ENCODE peak calls at places on chromosome 2, in eight cellular contexts. Q, C, V, N, A, L, X and H are unnamed samples.
A peak's percentile ranks its signal among the peaks of the same experiment; 100 is the strongest.

GRCh38 chr2:29174937-29175336 is 59.7 kb downstream of the CLIP4 start:
- DNase-seq in A (no peak), Q (no peak), N (no peak), X (no peak), V (no peak), L (no peak), C (no peak), H (no peak)

GRCh38 chr2:206452750-206453149 is 9.4 kb downstream of the ADAM23 start:
- DNase-seq in A (no peak), X (peak; percentile 56), Q (no peak), V (no peak), N (peak; percentile 2), C (no peak), L (no peak), H (no peak)

GRCh38 chr2:65031341-65032015 is 24.7 kb upstream of the CEP68 start:
- DNase-seq in N (peak; percentile 29), Q (peak; percentile 50), V (peak; percentile 72), X (no peak), A (no peak), L (no peak), C (no peak), H (no peak)

GRCh38 chr2:8000861-8001260 is 681.0 kb upstream of the ID2 start:
- DNase-seq in C (peak; percentile 12), L (no peak), X (no peak), Q (no peak), A (no peak), N (peak; percentile 7), V (no peak), H (no peak)

GRCh38 chr2:8120979-8121825 is 560.7 kb upstream of the ID2 start:
- DNase-seq in C (no peak), X (peak; percentile 22), A (no peak), L (no peak), Q (no peak), V (no peak), N (peak; percentile 69), H (peak; percentile 63)

GRCh38 chr2:112818094-112818902 is 18.3 kb downstream of the IL1B start:
- DNase-seq in N (peak; percentile 41), V (no peak), A (no peak), Q (no peak), X (peak; percentile 44), L (no peak), C (no peak), H (no peak)

GRCh38 chr2:147543056-147543455 is 301.8 kb upstream of the ACVR2A start:
- DNase-seq in V (no peak), C (no peak), L (no peak), Q (no peak), X (no peak), A (no peak), N (no peak), H (peak; percentile 83)

GRCh38 chr2:202429164-202429980 is 53.2 kb downstream of the BMPR2 start:
- DNase-seq in L (no peak), V (no peak), C (no peak), Q (no peak), X (peak; percentile 89), N (peak; percentile 95), A (no peak), H (peak; percentile 97)

GRCh38 chr2:9558948-9559381 is 3.3 kb upstream of the ADAM17 start:
- DNase-seq in C (no peak), Q (no peak), V (no peak), L (no peak), N (peak; percentile 85), A (no peak), X (peak; percentile 81), H (peak; percentile 97)

GRCh38 chr2:120768112-120769048 is 32.7 kb downstream of the GLI2 start:
- DNase-seq in L (peak; percentile 58), C (no peak), A (peak; percentile 36), X (no peak), N (no peak), Q (peak; percentile 7), V (no peak), H (no peak)

GRCh38 chr2:148900350-148900749 is 25.3 kb downstream of the KIF5C start:
- DNase-seq in V (no peak), N (no peak), X (no peak), Q (no peak), L (no peak), A (no peak), C (no peak), H (no peak)

DNA sequence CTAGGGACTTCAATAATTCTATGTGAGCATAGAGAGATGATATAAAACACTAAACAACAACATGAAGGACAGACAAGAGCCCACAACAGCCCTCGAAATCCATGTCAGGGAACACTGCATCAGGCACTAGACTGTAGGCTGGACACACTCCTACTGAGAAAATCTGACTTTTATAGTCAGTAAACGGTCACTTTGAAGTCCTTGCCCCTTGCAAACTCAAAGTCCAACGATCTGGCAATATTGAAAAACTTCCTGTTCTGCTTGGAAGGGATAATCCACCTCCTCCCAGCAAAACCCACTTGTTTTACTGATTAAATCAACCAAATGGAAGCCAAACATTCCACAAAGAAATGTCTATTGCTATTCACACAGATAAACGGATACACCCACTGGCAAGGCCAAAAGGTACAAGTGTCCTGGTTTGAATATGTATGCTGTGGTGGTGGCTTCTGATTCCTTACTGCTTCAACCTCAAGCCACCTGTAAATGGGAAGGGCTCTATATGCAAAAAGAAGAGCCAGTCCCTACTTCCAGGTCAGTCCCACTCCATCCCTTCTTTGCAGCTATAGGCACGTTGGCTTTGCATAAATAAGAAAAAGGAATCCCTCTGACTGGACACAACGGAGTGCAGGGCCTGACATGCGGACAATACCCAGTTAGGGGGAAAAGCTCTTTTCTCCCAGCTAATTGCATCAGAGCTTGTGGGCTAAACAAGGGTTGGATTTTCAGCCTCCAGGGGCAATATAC is 56.6 kb downstream of the STK39 start:
- DNase-seq in N (no peak), C (no peak), Q (no peak), A (no peak), L (no peak), V (peak; percentile 11), X (no peak), H (no peak)
- H3K27ac ChIP-seq in N (no peak overlapping the region), C (no peak overlapping the region), Q (peak overlapping the region; percentile 23), A (no peak overlapping the region), L (no peak overlapping the region), V (no peak overlapping the region), X (no peak overlapping the region), H (no peak overlapping the region)

GRCh38 chr2:119225084-119225864 is 1.6 kb downstream of the STEAP3 start:
- DNase-seq in L (no peak), A (no peak), Q (no peak), X (no peak), N (no peak), V (peak; percentile 31), C (peak; percentile 52), H (no peak)
- H3K4me3 ChIP-seq in L (no peak overlapping the region), A (no peak overlapping the region), Q (no peak overlapping the region), X (no peak overlapping the region), N (no peak overlapping the region), V (no peak overlapping the region), C (no peak overlapping the region), H (no peak overlapping the region)

GRCh38 chr2:102142829-102143449 is 393 bp downstream of the IL1R1 start:
- DNase-seq in C (peak; percentile 31), L (no peak), N (peak; percentile 70), Q (no peak), A (no peak), V (no peak), X (peak; percentile 78), H (peak; percentile 58)
- H3K27ac ChIP-seq in C (peak overlapping the region; percentile 97), L (peak overlapping the region; percentile 96), N (no peak overlapping the region), Q (peak overlapping the region; percentile 76), A (peak overlapping the region; percentile 90), V (no peak overlapping the region), X (no peak overlapping the region), H (peak overlapping the region; percentile 62)

DNA sequence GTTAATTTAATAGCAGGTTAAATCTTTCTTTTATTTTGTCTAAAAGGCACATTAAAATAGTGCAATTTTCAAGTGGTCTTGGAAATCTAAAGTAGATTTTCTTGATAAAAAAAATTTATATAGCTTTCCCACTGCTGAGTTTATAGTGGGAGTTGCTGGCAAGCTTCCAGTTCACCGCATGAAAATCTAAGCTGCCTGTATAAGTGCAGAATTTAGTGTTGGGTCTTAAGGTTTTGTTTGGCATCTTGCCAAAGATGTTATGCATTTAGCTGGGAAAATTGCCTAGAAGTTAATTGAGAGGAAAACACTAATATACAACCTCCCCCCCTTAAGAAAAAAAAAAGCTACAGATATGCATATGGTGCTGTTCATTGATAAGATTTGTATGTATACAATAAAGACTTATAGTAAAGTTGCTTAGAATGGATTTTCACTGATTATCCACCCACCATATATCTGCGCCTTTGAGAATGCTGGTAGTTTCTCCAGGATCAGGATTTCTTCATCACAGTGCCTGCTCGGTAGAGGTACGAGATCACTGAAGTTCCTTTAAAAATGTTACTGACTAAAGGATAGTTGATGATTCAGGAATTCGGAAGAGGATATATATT is 803.2 kb upstream of the POU3F3 start:
- DNase-seq in L (no peak), A (no peak), X (no peak), Q (no peak), N (no peak), C (no peak), V (no peak), H (no peak)
- H3K4me3 ChIP-seq in L (no peak overlapping the region), A (no peak overlapping the region), X (no peak overlapping the region), Q (no peak overlapping the region), N (no peak overlapping the region), C (no peak overlapping the region), V (no peak overlapping the region), H (no peak overlapping the region)

GRCh38 chr2:24815171-24815570 is 21.9 kb downstream of the CENPO start:
- DNase-seq in Q (no peak), C (no peak), N (no peak), X (no peak), L (no peak), A (no peak), V (no peak), H (no peak)

GRCh38 chr2:24816884-24817283 is 23.7 kb downstream of the CENPO start:
- DNase-seq in V (no peak), Q (no peak), N (peak; percentile 76), A (no peak), X (peak; percentile 91), C (no peak), L (no peak), H (peak; percentile 93)

GRCh38 chr2:24818721-24819167 is 25.5 kb downstream of the CENPO start:
- DNase-seq in V (no peak), A (no peak), L (peak; percentile 39), Q (no peak), N (peak; percentile 50), C (no peak), X (no peak), H (peak; percentile 61)

GRCh38 chr2:24814498-24814897 is 21.3 kb downstream of the CENPO start:
- DNase-seq in V (no peak), Q (no peak), N (no peak), L (no peak), C (no peak), X (no peak), A (no peak), H (no peak)

DNA sequence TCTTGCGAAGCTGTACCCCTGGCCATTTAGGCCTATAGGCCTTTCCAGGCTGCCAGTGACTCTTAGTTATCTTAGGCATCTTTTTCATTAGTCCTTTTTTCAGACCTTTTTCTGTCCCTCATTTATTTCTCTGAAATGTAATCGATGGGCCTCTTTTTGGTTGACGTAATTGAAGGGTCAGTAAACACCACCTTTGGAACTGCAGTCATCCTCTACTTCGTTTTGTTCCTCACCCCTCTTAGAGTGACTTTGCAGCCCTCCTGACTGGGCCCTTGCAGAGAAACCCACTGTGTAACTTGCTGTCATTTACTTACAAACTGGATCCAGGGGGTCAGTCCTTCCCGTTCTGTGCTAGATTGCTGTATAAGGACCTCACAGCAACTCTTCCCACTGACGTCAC is 23.2 kb downstream of the CENPO start:
- DNase-seq in L (no peak), A (no peak), X (no peak), Q (no peak), C (no peak), V (no peak), N (no peak), H (no peak)
- H3K27ac ChIP-seq in L (no peak overlapping the region), A (no peak overlapping the region), X (no peak overlapping the region), Q (no peak overlapping the region), C (no peak overlapping the region), V (peak overlapping the region; percentile 19), N (no peak overlapping the region), H (peak overlapping the region; percentile 74)